ENCODE peak calls at places on chromosomes 5 and 9, in four cellular contexts. T, X, B and U are unnamed samples.

GRCh38 chr9:137140151-137141012 is 1.4 kb downstream of the GRIN1 start:
- DNase-seq in X (no peak), B (no peak), T (no peak), U (no peak)

GRCh38 chr5:99032234-99033013 is 103.6 kb upstream of the CHD1 start:
- DNase-seq in X (peak; percentile 78), T (peak; percentile 78), B (peak; percentile 56), U (peak; percentile 47)

GRCh38 chr5:167783145-167783817 is 508.2 kb upstream of the WWC1 start:
- DNase-seq in T (no peak), X (no peak), B (no peak), U (no peak)

GRCh38 chr5:135184646-135185045 is 150.6 kb upstream of the PITX1 start:
- DNase-seq in T (no peak), B (no peak), X (no peak), U (no peak)

GRCh38 chr5:72586788-72587530 is 79.7 kb upstream of the ZNF366 start:
- DNase-seq in B (no peak), X (no peak), T (no peak), U (no peak)

GRCh38 chr9:122370303-122370702 is 521 bp upstream of the PTGS1 start:
- DNase-seq in B (no peak), T (no peak), X (peak; percentile 13), U (no peak)

GRCh38 chr5:90658620-90659019 is 100.0 kb downstream of the ADGRV1 start:
- DNase-seq in T (no peak), X (no peak), B (no peak), U (no peak)

GRCh38 chr9:89606049-89606481 is 1.3 kb downstream of the GADD45G start:
- DNase-seq in T (peak; percentile 87), X (no peak), B (no peak), U (peak; percentile 36)

GRCh38 chr5:36607838-36608783 is 1.7 kb downstream of the SLC1A3 start:
- DNase-seq in B (no peak), X (no peak), T (peak; percentile 23), U (no peak)

GRCh38 chr9:20512106-20512505 is 110.2 kb downstream of the MLLT3 start:
- DNase-seq in B (no peak), X (no peak), T (no peak), U (no peak)

GRCh38 chr5:102958481-102959011 is 161.4 kb downstream of the GIN1 start:
- DNase-seq in T (peak; percentile 7), B (peak; percentile 45), X (no peak), U (no peak)

GRCh38 chr9:70053864-70054263 is 10.2 kb downstream of the MAMDC2 start:
- DNase-seq in X (no peak), T (no peak), B (peak; percentile 31), U (no peak)

GRCh38 chr9:38112010-38112409 is 43.0 kb upstream of the SHB start:
- DNase-seq in T (no peak), X (no peak), B (no peak), U (no peak)

GRCh38 chr9:137740311-137740710 is 121.5 kb downstream of the EHMT1 start:
- DNase-seq in T (peak; percentile 66), X (no peak), B (no peak), U (no peak)

GRCh38 chr5:14186132-14186830 is 43.1 kb downstream of the TRIO start:
- DNase-seq in T (no peak), X (no peak), B (no peak), U (no peak)

GRCh38 chr9:35907732-35908483 is 1.4 kb upstream of the SPAAR start:
- DNase-seq in X (no peak), B (peak; percentile 32), T (peak; percentile 82), U (no peak)

DNA sequence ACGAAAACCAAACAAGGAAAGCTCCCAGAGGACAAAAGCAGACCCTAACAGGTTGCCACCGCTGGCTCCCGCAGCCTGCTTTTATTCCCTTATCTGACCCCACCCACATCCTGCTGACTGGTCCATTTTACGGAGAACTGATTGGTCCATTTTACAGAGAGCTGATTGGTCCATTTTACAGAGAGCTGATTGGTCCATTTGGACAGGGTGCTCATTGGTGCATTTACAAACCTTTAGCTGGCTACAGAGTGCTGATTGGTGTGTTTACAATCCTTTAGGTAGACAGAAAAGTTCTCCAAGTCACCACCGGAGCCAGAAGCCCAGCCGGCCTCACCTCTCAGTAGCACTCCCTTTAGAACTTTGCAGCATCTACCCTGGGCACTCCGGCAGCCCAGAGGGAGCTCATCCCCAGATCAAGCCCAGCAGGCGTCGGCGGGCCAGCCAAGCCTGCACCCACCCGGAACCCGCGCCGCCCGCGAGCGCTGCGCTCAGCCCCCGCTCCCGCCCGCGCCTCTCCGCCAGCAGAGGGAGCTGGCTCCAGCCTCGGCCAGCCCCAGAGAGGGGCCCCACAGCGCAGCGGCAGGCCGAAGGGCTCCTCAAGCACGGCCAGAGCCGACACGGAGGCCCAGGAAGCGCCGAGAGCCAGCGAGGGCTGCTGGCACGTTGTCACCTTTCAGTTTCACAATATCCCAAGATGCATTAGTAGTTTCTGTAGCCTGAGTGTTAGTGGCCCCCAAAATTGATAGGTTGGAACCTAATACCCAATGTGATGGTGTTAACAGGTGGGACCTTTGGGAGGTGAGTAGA is 35.3 kb upstream of the CLPTM1L start:
- DNase-seq in X (peak; percentile 69), B (no peak), T (peak; percentile 83), U (peak; percentile 60)
- TF ChIP-seq CTCF in X (peak; percentile 60), B (no peak), T (peak; percentile 80), U (peak; percentile 82)

GRCh38 chr5:77076961-77077820 is 9.9 kb downstream of the ZBED3 start:
- DNase-seq in T (peak; percentile 84), B (no peak), X (peak; percentile 73), U (peak; percentile 81)
- TF ChIP-seq CTCF in T (peak; percentile 54), B (no peak), X (peak; percentile 75), U (peak; percentile 89)

DNA sequence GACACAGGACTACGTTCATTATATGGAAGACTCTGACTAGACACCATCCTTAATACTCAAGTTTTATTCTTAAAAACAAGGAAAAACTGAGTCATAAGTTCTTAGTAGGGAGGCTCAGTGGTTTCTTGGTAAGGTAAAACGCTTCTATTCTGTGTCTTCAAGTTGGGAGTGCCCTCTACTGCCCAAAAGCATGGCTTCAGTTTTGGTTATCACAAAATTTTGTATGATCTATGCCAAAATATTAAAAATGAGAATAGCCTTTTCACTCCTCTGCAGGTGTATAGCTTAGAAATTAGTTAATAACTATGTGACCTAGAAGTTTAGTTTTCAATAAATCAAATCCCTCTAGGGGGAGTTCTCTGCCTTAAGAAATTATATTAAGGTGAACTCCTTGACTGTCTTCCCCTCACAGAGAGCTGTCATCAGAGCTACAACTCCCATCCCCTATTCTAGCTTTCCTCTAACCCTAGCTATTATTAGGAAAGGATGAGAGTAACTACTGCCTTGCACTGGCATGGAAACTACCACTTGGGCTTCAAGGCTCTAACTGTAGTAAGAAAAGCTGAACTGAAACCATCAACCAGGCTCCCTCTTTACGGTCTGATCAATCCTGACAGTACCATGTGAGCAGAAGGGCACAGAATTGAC is 189.7 kb downstream of the GNAQ start:
- DNase-seq in B (no peak), X (peak; percentile 55), T (no peak), U (no peak)
- TF ChIP-seq CTCF in B (peak; percentile 33), X (peak; percentile 11), T (peak; percentile 9), U (no peak)

GRCh38 chr9:129568560-129569505 is 52.1 kb downstream of the C9orf50 start:
- DNase-seq in X (no peak), B (no peak), T (peak; percentile 71), U (peak; percentile 64)

GRCh38 chr9:129571298-129572051 is 49.4 kb downstream of the C9orf50 start:
- DNase-seq in B (no peak), T (no peak), X (no peak), U (no peak)

GRCh38 chr9:129570450-129571297 is 50.2 kb downstream of the C9orf50 start:
- DNase-seq in X (no peak), T (peak; percentile 61), B (peak; percentile 70), U (no peak)

GRCh38 chr9:129567842-129568559 is 52.9 kb downstream of the C9orf50 start:
- DNase-seq in T (no peak), B (peak; percentile 73), X (no peak), U (no peak)

DNA sequence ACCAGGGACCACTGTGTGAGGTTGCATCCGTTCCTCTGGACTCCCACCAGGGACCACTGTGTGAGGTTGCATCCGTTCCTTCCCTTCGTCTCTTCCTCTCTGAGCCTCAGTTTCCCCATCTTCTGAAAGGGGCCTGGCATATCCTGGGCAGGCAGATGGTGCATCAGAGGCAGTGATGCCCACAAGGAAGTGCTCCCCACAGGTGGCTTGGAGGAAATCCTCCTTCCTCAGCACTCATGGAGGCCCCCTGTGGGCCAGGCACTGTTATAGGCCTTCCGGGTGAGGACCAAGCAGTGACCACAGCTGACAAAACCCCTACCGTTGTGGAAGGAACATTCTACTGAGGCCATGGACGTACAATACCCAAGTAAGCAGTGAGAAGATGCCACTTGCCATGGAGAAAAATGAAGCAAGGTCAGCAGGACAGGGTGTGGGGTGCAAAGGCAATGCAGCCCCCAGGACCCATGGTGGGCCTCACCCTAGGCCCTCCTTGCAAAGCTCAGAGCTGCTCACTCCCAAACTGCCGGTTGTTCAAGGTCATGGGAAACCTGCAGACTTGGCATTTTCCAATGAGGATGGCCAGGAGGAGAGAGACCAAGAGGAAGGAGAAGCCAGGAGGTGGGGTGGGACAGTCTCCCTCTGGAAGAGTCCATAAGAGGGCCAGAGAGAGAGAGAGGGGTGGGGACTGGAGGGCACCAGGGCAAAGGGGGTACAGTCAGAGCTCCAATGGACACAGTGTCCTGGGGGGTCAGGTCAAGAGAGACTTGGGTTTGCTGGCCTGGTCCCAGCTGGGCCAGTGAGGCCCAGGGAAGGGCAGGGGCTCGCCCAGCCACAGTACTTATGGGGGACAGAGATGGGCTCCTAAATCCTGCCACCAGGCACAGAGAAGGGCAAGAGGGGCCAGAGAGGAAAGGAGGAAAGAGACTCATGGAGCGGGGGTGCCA is 51.1 kb downstream of the C9orf50 start:
- DNase-seq in X (peak; percentile 26), B (peak; percentile 81), T (peak; percentile 56), U (no peak)
- TF ChIP-seq CTCF in X (peak; percentile 25), B (peak; percentile 80), T (peak; percentile 38), U (peak; percentile 56)

DNA sequence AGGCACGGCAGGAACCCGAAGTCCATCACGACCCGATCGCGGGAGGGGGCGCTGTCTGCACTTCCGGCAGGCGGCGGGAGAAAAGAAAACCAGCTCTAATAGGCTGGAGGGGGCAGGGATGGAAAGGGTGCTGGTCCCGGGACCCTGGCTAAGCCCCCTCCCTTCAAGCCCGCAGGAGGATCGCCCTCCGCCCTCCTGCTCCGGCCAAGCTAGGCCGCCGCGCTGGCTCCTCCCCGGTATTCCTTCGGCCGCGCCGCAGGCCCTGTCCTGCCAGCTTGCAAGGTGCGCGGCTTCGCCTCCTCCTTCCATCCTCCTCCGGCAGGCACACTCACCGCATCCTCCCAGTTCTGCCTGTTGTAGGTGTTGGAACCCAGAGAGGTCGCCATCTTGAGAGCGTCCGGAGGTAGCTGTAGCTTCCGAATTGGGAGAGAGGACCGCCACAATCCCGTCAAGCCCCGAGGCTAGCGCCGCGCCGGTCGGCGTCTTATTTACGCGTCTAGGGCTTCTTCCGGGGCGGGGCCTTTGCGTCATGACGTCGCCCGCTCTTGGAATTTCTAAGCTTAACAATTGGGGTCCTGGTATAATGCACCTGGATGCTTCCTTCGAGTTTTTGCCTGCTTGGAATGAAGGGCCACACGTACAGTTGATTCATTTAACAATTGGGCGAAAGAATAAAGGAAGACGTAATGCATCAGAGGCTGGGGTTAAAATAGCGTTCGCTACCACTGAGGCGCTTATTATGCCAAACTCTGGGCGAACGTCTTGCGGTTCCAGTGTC is at the start of gene RBM22:
- DNase-seq in T (peak; percentile 95), B (peak; percentile 79), X (peak; percentile 92), U (peak; percentile 82)
- TF ChIP-seq CTCF in T (peak; percentile 69), B (peak; percentile 55), X (peak; percentile 70), U (peak; percentile 71)

GRCh38 chr5:11247224-11247623 is 486.2 kb upstream of the DAP start:
- DNase-seq in X (no peak), T (no peak), B (no peak), U (no peak)
- TF ChIP-seq CTCF in X (no peak), T (no peak), B (no peak), U (peak; percentile 33)